ENCODE peak calls at places on chromosome 17, in seven cellular contexts. I, R, L, W, C, S and A are unnamed samples.

GRCh38 chr17:48113201-48113676 is 5.7 kb downstream of the SNX11 start:
- DNase-seq in I (no peak), W (no peak), R (peak; percentile 36), S (no peak), L (no peak), C (no peak), A (no peak)

GRCh38 chr17:66551839-66552238 is 249.4 kb downstream of the PRKCA start:
- DNase-seq in R (no peak), W (no peak), C (no peak), L (no peak), I (no peak), S (no peak), A (no peak)

GRCh38 chr17:28177351-28177750 is 134.9 kb downstream of the NLK start:
- DNase-seq in L (no peak), W (peak; percentile 30), I (no peak), R (no peak), C (no peak), S (no peak), A (peak; percentile 47)

GRCh38 chr17:37772982-37773381 is 28.1 kb upstream of the HNF1B start:
- DNase-seq in L (no peak), R (no peak), I (no peak), W (no peak), S (no peak), C (no peak), A (no peak)

GRCh38 chr17:5539286-5539685 is 45.0 kb downstream of the NLRP1 start:
- DNase-seq in W (no peak), I (no peak), R (no peak), C (no peak), S (no peak), L (no peak), A (no peak)

GRCh38 chr17:80476877-80477646 is 655 bp upstream of the NPTX1 start:
- DNase-seq in L (no peak), C (peak; percentile 40), S (no peak), I (no peak), R (no peak), W (no peak), A (no peak)

GRCh38 chr17:3927628-3928010 is 11.4 kb upstream of the P2RX1 start:
- DNase-seq in W (peak; percentile 3), S (no peak), C (no peak), L (no peak), I (no peak), R (no peak), A (no peak)

GRCh38 chr17:51052235-51052634 is 68.4 kb downstream of the SPAG9 start:
- DNase-seq in I (no peak), L (no peak), R (no peak), S (no peak), W (no peak), C (no peak), A (no peak)

GRCh38 chr17:19345067-19345460 is 17.5 kb downstream of the B9D1 start:
- DNase-seq in W (no peak), R (no peak), C (no peak), L (no peak), S (no peak), I (no peak), A (no peak)